ENCODE peak calls at places on chromosomes 7 and 10, in four cellular contexts. E is HepG2, K is HEK293T, L is WTC11. I is an unnamed sample.

GRCh38 chr10:75613685-75614587 is 182.5 kb downstream of the LRMDA start:
- DNase-seq in E (no peak), L (no peak), K (peak), I (no peak)

GRCh38 chr7:116872026-116872425 is 9.6 kb downstream of the CAPZA2 start:
- DNase-seq in E (no peak), K (no peak), L (no peak), I (no peak)

GRCh38 chr10:3095373-3096139 is 28.2 kb downstream of the PFKP start:
- DNase-seq in L (no peak), K (peak), E (peak), I (peak)

GRCh38 chr7:133827707-133828580 is 299.2 kb upstream of the LRGUK start:
- DNase-seq in L (no peak), K (no peak), E (no peak), I (no peak)

GRCh38 chr10:5400843-5401242 is 3.8 kb downstream of the TUBAL3 start:
- DNase-seq in E (no peak), K (no peak), L (no peak), I (no peak)

GRCh38 chr7:134154581-134155130 is 27.5 kb downstream of the LRGUK start:
- DNase-seq in K (no peak), E (no peak), L (no peak), I (no peak)

GRCh38 chr7:46839651-46840050 is 742.3 kb downstream of the TNS3 start:
- DNase-seq in L (no peak), K (no peak), E (no peak), I (no peak)

GRCh38 chr10:121326905-121327304 is 271.3 kb downstream of the FGFR2 start:
- DNase-seq in E (no peak), L (no peak), K (no peak), I (no peak)

GRCh38 chr7:155948845-155949244 is 136.6 kb upstream of the SHH start:
- DNase-seq in K (no peak), E (no peak), L (no peak), I (no peak)

DNA sequence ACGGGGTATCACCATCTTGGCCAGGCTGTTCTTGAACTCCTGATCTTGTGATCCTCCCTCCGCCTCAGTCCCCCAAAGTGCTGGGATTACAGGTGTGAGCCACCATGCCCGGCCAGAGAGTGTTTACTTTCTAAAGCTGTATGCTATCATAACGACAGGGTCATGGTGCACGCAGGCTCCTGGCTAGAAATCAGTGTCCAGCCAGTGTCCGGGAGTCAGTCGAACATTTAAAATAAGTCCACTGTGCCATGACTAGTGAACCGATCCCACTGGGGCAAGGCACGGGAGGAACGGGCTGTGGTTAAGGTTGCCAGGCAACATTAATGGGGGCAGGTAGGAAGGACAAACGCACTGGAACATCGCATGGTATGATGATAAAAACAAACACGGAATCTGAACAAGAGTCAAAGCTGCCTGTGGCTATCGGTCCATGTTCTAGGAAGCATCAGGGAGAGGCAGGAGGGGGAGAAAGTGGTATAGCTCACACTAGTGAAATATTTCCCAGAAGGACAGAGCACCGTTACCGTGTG is 89.0 kb upstream of the SEPHS1 start:
- DNase-seq in E (no peak), K (no peak), L (no peak), I (no peak)
- TF ChIP-seq ELF4 in E (no peak), K (no peak), L (no peak), I (no peak)

DNA sequence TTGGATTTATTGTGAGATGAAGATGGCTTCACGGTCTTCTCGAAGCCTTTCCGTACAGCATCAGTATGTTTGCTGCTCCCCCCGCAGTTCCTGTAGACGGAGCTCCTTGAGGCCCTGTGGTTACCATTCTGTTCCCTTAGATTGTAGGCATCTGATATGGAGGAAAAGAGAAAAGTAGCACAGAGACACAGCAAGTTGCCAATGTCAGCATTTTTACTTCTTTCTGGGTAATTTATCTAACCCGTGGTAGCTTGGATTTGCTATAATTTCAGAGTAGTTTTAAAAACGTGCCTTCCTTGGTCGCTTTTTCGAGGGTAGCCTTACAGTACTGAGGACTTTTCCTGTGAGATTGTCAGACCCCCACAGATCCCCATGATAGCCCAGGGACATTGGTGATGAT is 37.5 kb downstream of the WDR37 start:
- DNase-seq in L (no peak), K (no peak), E (no peak), I (no peak)
- TF ChIP-seq ELF4 in L (no peak), K (no peak), E (no peak), I (no peak)

DNA sequence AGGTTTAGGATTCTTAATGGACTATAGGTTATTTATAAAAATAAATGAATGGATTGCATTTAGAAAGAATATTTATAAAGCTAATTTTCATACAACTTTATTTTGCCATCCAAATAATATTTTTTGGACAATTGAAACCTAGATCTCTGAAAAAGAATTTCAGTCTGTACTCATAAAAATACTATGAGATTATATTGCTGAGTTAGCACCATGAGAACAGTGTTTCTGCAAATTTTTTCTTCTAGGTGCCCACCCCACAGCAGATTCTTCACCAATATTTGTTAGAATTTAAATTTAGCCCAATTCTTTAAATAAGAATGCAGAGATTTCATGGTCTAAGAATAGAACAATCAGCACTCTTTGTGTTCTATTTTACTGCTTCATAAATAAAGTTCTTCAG is 85.6 kb upstream of the TEX47 start:
- DNase-seq in L (no peak), K (no peak), E (no peak), I (no peak)
- TF ChIP-seq ELF4 in L (no peak), K (no peak), E (no peak), I (no peak)

GRCh38 chr7:27160147-27160545 is 3.7 kb upstream of the HOXA7 start:
- DNase-seq in L (peak), E (no peak), K (no peak), I (no peak)
- TF ChIP-seq ELF4 in L (no peak), E (no peak), K (no peak), I (no peak)

GRCh38 chr7:131057524-131058065 is 270.1 kb upstream of the MKLN1 start:
- DNase-seq in K (no peak), E (peak), L (no peak), I (no peak)

GRCh38 chr7:131056007-131056406 is 271.7 kb upstream of the MKLN1 start:
- DNase-seq in E (no peak), K (no peak), L (no peak), I (no peak)

GRCh38 chr7:131052285-131052942 is 275.3 kb upstream of the MKLN1 start:
- DNase-seq in K (no peak), E (no peak), L (no peak), I (no peak)

GRCh38 chr7:131061158-131061557 is 266.5 kb upstream of the MKLN1 start:
- DNase-seq in L (no peak), E (no peak), K (no peak), I (no peak)

DNA sequence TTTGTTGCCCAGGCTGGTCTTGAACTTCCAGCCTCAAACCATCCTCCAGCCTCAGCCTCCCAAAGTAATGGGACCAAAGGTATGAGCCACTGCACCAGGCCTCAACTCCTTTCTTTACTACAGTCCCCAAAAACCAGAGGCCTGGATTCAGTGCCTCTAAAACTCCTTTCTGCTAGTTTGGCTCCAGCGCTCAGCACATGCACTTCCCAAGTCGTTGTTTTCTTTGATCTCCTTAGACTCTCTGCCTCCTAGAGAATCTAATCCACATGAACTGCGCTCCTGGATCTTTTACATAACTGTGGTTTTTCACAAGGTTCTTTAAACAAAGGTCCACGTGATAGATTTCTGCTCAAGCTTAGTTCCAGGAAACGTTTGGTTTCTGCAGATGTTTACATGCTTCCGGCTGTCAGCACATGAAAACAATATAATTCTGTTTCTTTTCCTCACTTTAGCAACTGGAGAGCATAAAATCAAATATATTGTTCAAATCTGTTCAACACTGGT is 270.6 kb upstream of the MKLN1 start:
- DNase-seq in K (no peak), L (no peak), E (peak), I (no peak)
- TF ChIP-seq ELF4 in K (no peak), L (no peak), E (no peak), I (no peak)

DNA sequence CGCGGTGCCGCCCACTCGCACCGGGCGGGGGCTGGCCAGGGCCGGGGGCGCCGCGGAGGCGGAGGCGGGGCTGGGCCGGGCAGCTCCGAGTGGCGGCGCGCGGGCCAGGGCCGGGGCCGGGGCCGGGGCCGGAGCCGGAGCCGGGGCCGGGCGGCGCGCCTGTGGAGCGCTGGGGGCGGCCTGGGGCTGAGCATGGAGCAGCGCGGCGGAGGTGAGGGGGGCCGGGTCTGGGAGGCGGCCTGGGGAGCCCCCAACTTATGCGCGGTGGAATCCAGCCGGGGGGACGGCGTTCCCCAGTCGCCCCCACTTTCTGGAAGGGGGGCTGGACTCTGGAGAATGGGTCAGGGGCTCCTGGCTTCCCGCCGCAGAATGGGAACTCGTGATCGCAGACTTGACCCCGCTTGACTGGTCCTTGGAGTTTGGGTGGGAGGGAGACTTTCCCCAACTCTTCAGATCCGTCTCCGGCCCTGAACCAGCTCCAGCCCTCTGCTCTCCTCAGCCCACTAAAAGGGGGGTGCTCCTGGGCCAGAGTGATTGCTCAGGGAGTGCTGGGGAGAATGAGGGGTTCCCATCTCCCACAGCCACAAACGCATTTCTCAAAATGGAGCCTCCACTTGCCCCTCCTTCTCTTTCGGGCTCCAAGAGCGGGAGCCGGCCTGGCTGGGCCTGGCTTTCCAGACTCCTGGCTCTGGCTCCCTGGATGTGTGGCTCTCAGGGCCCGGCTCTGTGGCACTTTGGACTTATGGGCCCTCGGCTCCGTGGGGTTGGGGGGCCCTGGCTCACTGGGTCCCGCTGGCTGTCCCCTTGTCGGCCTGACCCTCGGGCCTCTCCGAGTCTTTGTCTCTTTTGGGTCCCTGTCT is at the start of gene LZTS2:
- DNase-seq in L (no peak), K (no peak), E (no peak), I (peak)
- TF ChIP-seq ELF4 in L (no peak), K (no peak), E (no peak), I (no peak)

DNA sequence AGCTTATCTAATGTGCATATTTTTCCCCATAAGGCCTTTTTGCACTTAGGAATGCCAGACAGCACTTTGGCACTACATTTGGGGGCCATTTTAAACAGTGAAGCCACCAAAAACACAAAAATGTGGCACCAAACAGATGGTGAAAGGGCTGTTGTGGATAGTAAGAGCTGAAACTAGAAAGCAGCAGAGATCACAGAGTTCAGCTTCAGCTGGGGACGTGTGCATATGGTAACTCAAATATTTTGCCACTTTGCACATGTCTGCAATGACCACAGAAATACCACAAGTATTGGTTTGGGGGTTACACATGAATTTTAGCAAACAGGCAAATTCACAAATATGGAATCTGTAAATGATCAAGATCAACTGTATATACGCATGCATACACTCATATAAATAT is 72.8 kb downstream of the PODXL start:
- DNase-seq in E (no peak), K (no peak), L (no peak), I (no peak)
- TF ChIP-seq ELF4 in E (no peak), K (no peak), L (no peak), I (no peak)

GRCh38 chr7:142961595-142961972 is 579 bp downstream of the KEL start:
- DNase-seq in K (no peak), E (no peak), L (no peak), I (no peak)

GRCh38 chr7:142963993-142964392 is 1.8 kb upstream of the KEL start:
- DNase-seq in E (no peak), L (no peak), K (no peak), I (no peak)

GRCh38 chr7:142960955-142961512 is 1.1 kb downstream of the KEL start:
- DNase-seq in E (no peak), L (peak), K (no peak), I (peak)

GRCh38 chr7:142964502-142965246 is 2.5 kb upstream of the KEL start:
- DNase-seq in E (no peak), K (no peak), L (no peak), I (peak)

GRCh38 chr7:142961973-142962913 is at the start of gene KEL:
- DNase-seq in K (no peak), L (no peak), E (no peak), I (peak)
- TF ChIP-seq ELF4 in K (no peak), L (no peak), E (no peak), I (peak)

GRCh38 chr10:125076121-125076825 is 84.1 kb downstream of the CTBP2 start:
- DNase-seq in E (no peak), L (no peak), K (no peak), I (no peak)

GRCh38 chr10:125080296-125080695 is 80.1 kb downstream of the CTBP2 start:
- DNase-seq in L (no peak), E (no peak), K (no peak), I (no peak)

GRCh38 chr10:125079091-125079600 is 81.2 kb downstream of the CTBP2 start:
- DNase-seq in L (no peak), K (no peak), E (no peak), I (no peak)

GRCh38 chr10:125073996-125074395 is 86.4 kb downstream of the CTBP2 start:
- DNase-seq in K (no peak), E (no peak), L (no peak), I (no peak)

GRCh38 chr10:125076891-125077643 is 83.3 kb downstream of the CTBP2 start:
- DNase-seq in E (no peak), K (no peak), L (no peak), I (no peak)
- TF ChIP-seq ELF4 in E (no peak), K (no peak), L (no peak), I (no peak)